ENCODE peak calls at places on chromosome 1, in six cellular contexts. G, N, M, E, W and F are unnamed samples.

GRCh38 chr1:44239337-44239960 is 26.2 kb downstream of the DMAP1 start:
- DNase-seq in G (peak), W (peak), E (no peak), N (peak), M (no peak), F (no peak)

GRCh38 chr1:153260980-153261792 is 1.7 kb downstream of the LORICRIN start:
- DNase-seq in W (no peak), N (peak), E (no peak), M (peak), G (peak), F (no peak)

GRCh38 chr1:145720878-145721671 is 1.8 kb downstream of the CD160 start:
- DNase-seq in G (peak), E (peak), N (peak), W (peak), M (peak), F (no peak)

GRCh38 chr1:86155807-86156561 is 588 bp downstream of the COL24A1 start:
- DNase-seq in N (peak), E (no peak), W (peak), G (peak), M (peak), F (no peak)

GRCh38 chr1:227223407-227223806 is 94.9 kb downstream of the CDC42BPA start:
- DNase-seq in M (no peak), W (no peak), N (no peak), E (no peak), G (no peak), F (no peak)

GRCh38 chr1:223343692-223344091 is 20.3 kb downstream of the SUSD4 start:
- DNase-seq in E (no peak), W (no peak), G (no peak), M (no peak), N (no peak), F (no peak)

GRCh38 chr1:36151133-36151844 is 2.0 kb upstream of the TRAPPC3 start:
- DNase-seq in M (no peak), N (no peak), E (no peak), W (no peak), G (no peak), F (no peak)

GRCh38 chr1:53500184-53501064 is 41.2 kb downstream of the DMRTB1 start:
- DNase-seq in M (no peak), E (no peak), N (no peak), G (no peak), W (no peak), F (no peak)

GRCh38 chr1:10671551-10672375 is 124.7 kb downstream of the CASZ1 start:
- DNase-seq in W (no peak), E (no peak), N (no peak), G (no peak), M (no peak), F (no peak)

GRCh38 chr1:225426395-225427248 is 1.2 kb downstream of the LBR start:
- DNase-seq in N (peak), G (peak), E (peak), M (peak), W (peak), F (no peak)

GRCh38 chr1:27632387-27633297 is 2.3 kb downstream of the FGR start:
- DNase-seq in N (no peak), G (no peak), M (no peak), W (no peak), E (no peak), F (no peak)

GRCh38 chr1:205965039-205965630 is 21.9 kb upstream of the SLC26A9 start:
- DNase-seq in E (no peak), M (no peak), W (no peak), N (no peak), G (no peak), F (no peak)

GRCh38 chr1:15154480-15155036 is 1.0 kb downstream of the TMEM51 start:
- DNase-seq in M (peak), G (peak), E (no peak), N (no peak), W (peak), F (no peak)

GRCh38 chr1:58620926-58621325 is 43.9 kb upstream of the TACSTD2 start:
- DNase-seq in G (no peak), M (no peak), N (no peak), E (peak), W (no peak), F (peak)

GRCh38 chr1:15768388-15768787 is 9.8 kb downstream of the FBLIM1 start:
- DNase-seq in E (no peak), M (no peak), G (no peak), W (no peak), N (no peak), F (no peak)

GRCh38 chr1:21139601-21140000 is 37.1 kb downstream of the EIF4G3 start:
- DNase-seq in G (peak), W (no peak), N (no peak), E (no peak), M (no peak), F (no peak)

GRCh38 chr1:87174726-87175237 is 153.9 kb upstream of the LMO4 start:
- DNase-seq in G (no peak), W (no peak), M (no peak), E (no peak), N (no peak), F (no peak)

GRCh38 chr1:245326396-245326795 is 171.6 kb downstream of the KIF26B start:
- DNase-seq in G (no peak), N (no peak), E (no peak), W (no peak), M (no peak), F (no peak)

GRCh38 chr1:109767596-109768334 is 4.0 kb upstream of the EPS8L3 start:
- DNase-seq in N (no peak), E (no peak), M (peak), W (no peak), G (no peak), F (no peak)

GRCh38 chr1:193754732-193755427 is 568.5 kb upstream of the B3GALT2 start:
- DNase-seq in N (no peak), W (no peak), G (peak), E (no peak), M (no peak), F (no peak)

GRCh38 chr1:13583964-13584791 is 546 bp downstream of the PDPN start:
- DNase-seq in W (peak), N (peak), M (no peak), G (peak), E (no peak), F (no peak)

GRCh38 chr1:28428012-28428411 is 58.5 kb downstream of the PHACTR4 start:
- DNase-seq in M (no peak), W (no peak), E (no peak), G (no peak), N (no peak), F (no peak)

GRCh38 chr1:246569248-246570238 is 3.3 kb downstream of the CNST start:
- DNase-seq in M (no peak), N (peak), W (peak), E (no peak), G (no peak), F (no peak)

GRCh38 chr1:53636621-53637171 is 102.3 kb downstream of the GLIS1 start:
- DNase-seq in N (no peak), M (no peak), W (no peak), G (no peak), E (peak), F (no peak)

GRCh38 chr1:31782066-31782762 is 18.1 kb upstream of the ADGRB2 start:
- DNase-seq in M (no peak), G (no peak), N (no peak), W (no peak), E (no peak), F (no peak)

GRCh38 chr1:184502154-184502553 is 115.3 kb downstream of the C1orf21 start:
- DNase-seq in M (no peak), W (no peak), E (no peak), N (no peak), G (no peak), F (no peak)

GRCh38 chr1:46064708-46065107 is 67.7 kb downstream of the PIK3R3 start:
- DNase-seq in W (no peak), E (no peak), M (no peak), G (no peak), N (no peak), F (no peak)

GRCh38 chr1:25621876-25622275 is 5.3 kb downstream of the MAN1C1 start:
- DNase-seq in G (no peak), W (no peak), N (no peak), M (no peak), E (no peak), F (no peak)

GRCh38 chr1:52707927-52708655 is 9.9 kb upstream of the COA7 start:
- DNase-seq in M (peak), G (peak), N (peak), W (peak), E (peak), F (no peak)

GRCh38 chr1:218284917-218285635 is at the start of gene RRP15:
- DNase-seq in M (peak), E (peak), N (peak), W (peak), G (peak), F (peak)

GRCh38 chr1:218275823-218276222 is 9.3 kb upstream of the RRP15 start:
- DNase-seq in G (no peak), W (no peak), M (no peak), E (no peak), N (no peak), F (no peak)

GRCh38 chr1:218284377-218284916 is 646 bp upstream of the RRP15 start:
- DNase-seq in M (no peak), E (no peak), W (no peak), N (no peak), G (no peak), F (no peak)

GRCh38 chr1:218281285-218281684 is 3.8 kb upstream of the RRP15 start:
- DNase-seq in M (no peak), E (no peak), N (no peak), G (no peak), W (peak), F (no peak)
- H3K4me3 ChIP-seq in M (no peak), E (no peak), N (no peak), G (no peak), W (no peak), F (no peak)

DNA sequence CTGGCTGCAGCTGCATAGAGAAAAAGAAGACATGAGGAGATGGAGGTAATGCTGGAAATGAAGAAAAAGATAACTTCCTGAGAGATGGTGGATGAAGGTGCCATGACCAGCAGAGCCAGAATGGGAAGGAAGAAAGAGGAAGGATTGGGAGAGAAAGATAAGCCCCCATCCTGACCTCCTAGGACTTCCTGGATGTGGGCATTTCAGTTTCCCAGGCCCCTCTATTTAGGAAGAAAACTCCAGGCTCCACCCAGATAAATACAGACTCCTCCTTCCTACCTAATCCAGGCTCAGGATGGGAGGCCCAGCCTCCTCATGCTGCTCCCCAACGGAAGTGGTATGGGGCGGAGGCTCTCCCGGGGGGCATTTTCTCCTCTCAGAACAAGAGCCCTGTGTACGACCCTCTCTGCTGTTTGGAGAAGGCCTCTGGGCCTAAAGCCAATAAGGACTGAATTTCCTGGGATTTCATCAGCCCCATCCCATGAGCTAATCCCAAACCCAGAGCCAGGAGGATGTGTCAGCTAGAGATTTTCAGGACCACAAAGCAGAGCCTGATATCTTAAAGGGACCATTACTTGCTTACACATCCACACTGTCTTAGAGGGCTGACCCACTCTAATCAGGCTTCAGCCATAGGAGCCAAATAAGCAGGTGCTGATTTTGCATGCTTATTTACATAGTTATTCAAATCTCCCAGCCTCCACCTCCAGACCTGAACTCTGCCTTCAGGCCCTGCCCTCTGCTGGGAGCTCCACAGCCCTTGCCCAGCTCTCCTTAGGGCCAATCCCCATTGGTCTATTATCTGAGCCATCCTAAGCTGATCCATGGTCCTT is 5.1 kb upstream of the ARHGEF2 start:
- DNase-seq in M (no peak), E (peak), N (peak), W (peak), G (peak), F (no peak)
- H3K4me3 ChIP-seq in M (no peak), E (no peak), N (peak), W (peak), G (peak), F (no peak)

GRCh38 chr1:154973344-154974085 is 966 bp upstream of the CKS1B start:
- DNase-seq in W (peak), G (peak), E (peak), N (peak), M (peak), F (peak)

GRCh38 chr1:154971341-154971998 is 923 bp upstream of the SHC1 start:
- DNase-seq in G (peak), E (no peak), W (no peak), N (no peak), M (peak), F (no peak)

GRCh38 chr1:154972517-154973343 is 1.8 kb upstream of the CKS1B start:
- DNase-seq in W (peak), E (peak), G (peak), M (peak), N (peak), F (peak)

GRCh38 chr1:154970631-154971340 is at the start of gene SHC1:
- DNase-seq in G (peak), E (peak), M (peak), W (peak), N (peak), F (peak)

DNA sequence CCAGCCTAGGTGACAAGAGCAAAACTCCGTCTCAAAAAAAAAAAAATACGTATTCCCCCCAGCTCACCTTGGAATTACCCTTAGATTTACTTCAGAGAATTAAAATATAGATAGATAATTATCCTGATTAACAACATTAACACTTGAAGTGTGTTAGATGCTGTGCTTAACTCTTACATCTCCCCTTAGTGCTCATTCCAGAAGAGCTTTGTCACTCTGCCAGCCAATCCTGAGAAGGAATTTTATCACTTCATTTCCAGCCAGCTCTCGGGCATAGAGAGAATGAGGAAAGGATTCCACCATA is 1.6 kb upstream of the SHC1 start:
- DNase-seq in N (no peak), G (no peak), E (no peak), W (no peak), M (no peak), F (no peak)
- H3K4me3 ChIP-seq in N (peak), G (peak), E (peak), W (peak), M (peak), F (peak)

DNA sequence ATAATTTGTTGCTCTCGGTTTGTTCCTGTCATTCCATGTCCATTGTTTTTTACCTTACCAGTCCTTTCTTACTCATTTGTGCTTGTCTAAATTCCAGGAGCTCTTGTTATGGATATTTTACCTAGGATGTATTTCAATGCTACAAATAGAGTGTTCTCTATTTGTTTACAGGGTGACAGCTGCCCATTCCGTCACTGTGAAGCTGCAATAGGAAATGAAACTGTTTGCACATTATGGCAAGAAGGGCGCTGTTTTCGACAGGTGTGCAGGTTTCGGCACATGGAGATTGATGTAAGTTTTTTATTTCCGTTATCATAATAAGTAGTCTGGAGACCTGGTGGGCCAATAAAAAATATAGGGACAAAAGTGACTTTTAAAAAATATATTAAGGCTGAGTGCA is 23.0 kb downstream of the ZBED6 start:
- DNase-seq in E (no peak), G (no peak), M (no peak), N (no peak), W (no peak), F (no peak)
- H3K4me3 ChIP-seq in E (no peak), G (no peak), M (no peak), N (no peak), W (no peak), F (no peak)

GRCh38 chr1:168688679-168689657 is 40.0 kb downstream of the DPT start:
- DNase-seq in N (no peak), E (no peak), M (no peak), W (no peak), G (no peak), F (no peak)
- H3K4me3 ChIP-seq in N (no peak), E (no peak), M (no peak), W (no peak), G (no peak), F (no peak)

DNA sequence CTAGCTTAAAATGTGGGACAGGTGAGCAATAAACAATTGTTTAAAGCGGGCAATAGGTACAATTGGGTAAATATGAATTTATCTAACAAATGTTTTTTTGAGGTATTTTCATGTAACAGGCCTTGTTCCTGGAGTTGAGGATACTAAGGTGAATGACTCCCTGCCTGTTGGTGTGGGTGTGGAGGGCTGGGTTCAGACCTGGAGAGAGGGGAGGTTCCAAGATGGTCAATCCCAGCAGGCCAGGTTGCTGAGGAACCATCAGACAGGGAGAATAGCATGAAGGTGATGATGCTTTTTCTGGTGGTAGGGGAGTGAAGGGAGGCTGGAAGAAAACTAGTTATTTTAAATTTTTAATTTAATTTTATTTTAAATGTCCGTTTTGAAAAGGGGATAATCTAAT is 46.3 kb downstream of the CDC14A start:
- DNase-seq in M (no peak), N (no peak), E (no peak), G (no peak), W (no peak), F (no peak)
- H3K4me3 ChIP-seq in M (no peak), N (no peak), E (no peak), G (no peak), W (no peak), F (no peak)

GRCh38 chr1:6359568-6360496 is 33.7 kb downstream of the ACOT7 start:
- DNase-seq in E (peak), W (peak), G (peak), N (peak), M (peak), F (no peak)
- H3K4me3 ChIP-seq in E (peak), W (no peak), G (no peak), N (no peak), M (peak), F (no peak)

GRCh38 chr1:17047924-17048323 is 5.9 kb downstream of the SDHB start:
- DNase-seq in W (no peak), N (no peak), M (no peak), E (no peak), G (no peak), F (no peak)

GRCh38 chr1:17045140-17045539 is 8.7 kb downstream of the SDHB start:
- DNase-seq in E (no peak), G (no peak), W (no peak), M (no peak), N (no peak), F (no peak)

GRCh38 chr1:17046043-17046657 is 7.7 kb downstream of the SDHB start:
- DNase-seq in G (peak), E (peak), M (no peak), W (peak), N (peak), F (no peak)

GRCh38 chr1:17043676-17044075 is 10.2 kb downstream of the SDHB start:
- DNase-seq in W (no peak), E (no peak), G (no peak), N (no peak), M (no peak), F (no peak)

DNA sequence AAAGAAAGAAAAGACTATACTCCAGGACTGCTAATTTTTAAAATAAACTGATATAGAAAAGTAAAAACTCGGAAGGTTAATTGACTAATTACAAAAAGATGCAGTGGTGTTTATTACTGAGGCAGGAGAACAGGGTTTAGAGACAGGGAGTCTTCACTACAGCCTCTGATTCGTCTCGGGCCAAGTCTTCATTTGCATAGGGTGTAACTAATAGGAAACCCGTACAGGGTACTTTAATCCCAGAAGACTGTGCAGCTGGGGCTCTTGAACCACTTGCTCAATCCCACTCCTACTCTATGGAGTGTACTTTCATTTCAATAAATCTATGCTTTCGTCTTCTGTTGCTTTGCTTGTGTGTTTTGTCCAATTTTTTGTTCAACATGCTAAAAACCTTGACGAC is 8.2 kb downstream of the SDHB start:
- DNase-seq in W (peak), E (no peak), N (peak), G (peak), M (no peak), F (no peak)
- H3K4me3 ChIP-seq in W (no peak), E (no peak), N (peak), G (peak), M (no peak), F (no peak)